ENCODE peak calls at places on chromosomes 3 and 15, in six cellular contexts. V, T, Z, Y, O and P are unnamed samples.

GRCh38 chr15:69751575-69751974 is 299.0 kb downstream of the RPLP1 start:
- DNase-seq in V (peak), T (no peak), Z (no peak), Y (no peak), O (no peak), P (no peak)

GRCh38 chr15:85430406-85431204 is 50.2 kb downstream of the AKAP13 start:
- DNase-seq in V (no peak), T (no peak), Z (no peak), Y (no peak), O (no peak), P (no peak)

GRCh38 chr15:34812369-34812768 is 17.0 kb upstream of the ACTC1 start:
- DNase-seq in V (no peak), T (no peak), Z (no peak), Y (no peak), O (no peak), P (no peak)

GRCh38 chr3:32969656-32970055 is 18.2 kb downstream of the CCR4 start:
- DNase-seq in V (no peak), T (peak), Z (no peak), Y (no peak), O (no peak), P (no peak)

GRCh38 chr3:188734395-188734794 is 437.4 kb upstream of the TPRG1 start:
- DNase-seq in V (no peak), T (no peak), Z (no peak), Y (peak), O (no peak), P (no peak)

GRCh38 chr15:84991313-84991712 is 9.7 kb downstream of the PDE8A start:
- DNase-seq in V (no peak), T (no peak), Z (no peak), Y (no peak), O (no peak), P (no peak)

GRCh38 chr15:42152196-42152920 is 4.1 kb downstream of the PLA2G4F start:
- DNase-seq in V (no peak), T (no peak), Z (no peak), Y (peak), O (no peak), P (no peak)

GRCh38 chr3:132209860-132210259 is 107.3 kb upstream of the ACP3 start:
- DNase-seq in V (no peak), T (no peak), Z (no peak), Y (no peak), O (no peak), P (no peak)

GRCh38 chr3:154235330-154235729 is 89.0 kb downstream of the DHX36 start:
- DNase-seq in V (no peak), T (no peak), Z (no peak), Y (no peak), O (no peak), P (no peak)

GRCh38 chr3:95613993-95614392 is 1200.4 kb upstream of the EPHA6 start:
- DNase-seq in V (no peak), T (no peak), Z (no peak), Y (no peak), O (no peak), P (no peak)

GRCh38 chr3:73319179-73319769 is 257.8 kb downstream of the EBLN2 start:
- DNase-seq in V (no peak), T (no peak), Z (no peak), Y (no peak), O (no peak), P (no peak)
- TF ChIP-seq POLR2A in V (no peak), T (no peak), Z (no peak), Y (no peak), O (no peak), P (no peak)

DNA sequence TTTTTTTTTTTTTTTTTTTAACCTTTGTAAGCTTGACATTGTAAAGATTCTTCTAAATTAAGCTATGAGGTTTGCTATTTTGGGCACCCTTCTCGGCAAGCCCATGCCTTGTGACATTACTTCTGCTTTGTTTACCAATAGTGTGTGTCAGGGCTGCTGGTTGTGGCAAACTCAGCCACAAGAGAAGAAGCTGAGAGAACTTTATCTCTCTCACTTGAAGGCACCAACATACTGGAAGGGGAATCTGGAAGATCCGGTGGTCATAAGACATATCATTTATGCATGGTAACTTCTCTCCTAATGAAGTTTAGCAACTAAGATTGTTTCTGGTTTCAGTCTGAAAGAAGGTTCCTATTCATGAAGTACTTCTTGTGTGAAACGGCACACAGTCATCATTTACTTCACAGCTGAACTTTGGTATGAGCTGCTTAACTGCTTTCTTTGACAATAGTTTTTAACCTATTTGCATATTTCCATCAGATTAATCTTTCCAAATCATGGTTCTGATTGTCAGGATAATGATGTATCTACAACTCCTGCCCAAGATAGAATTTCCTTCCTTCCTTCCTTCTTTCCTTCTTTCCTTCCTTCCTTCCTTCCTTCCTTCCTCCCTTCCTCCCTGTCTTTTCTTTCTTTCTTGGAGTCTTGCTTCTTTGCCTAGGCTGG is 189.3 kb downstream of the NFKBIZ start:
- DNase-seq in V (no peak), T (no peak), Z (no peak), Y (no peak), O (no peak), P (no peak)
- TF ChIP-seq POLR2AphosphoS5 in V (no peak), T (no peak), Z (no peak), Y (no peak), O (no peak), P (no peak)

GRCh38 chr3:56351496-56351895 is 116.8 kb downstream of the ERC2 start:
- DNase-seq in V (no peak), T (no peak), Z (no peak), Y (no peak), O (no peak), P (no peak)

GRCh38 chr3:56342475-56342874 is 125.8 kb downstream of the ERC2 start:
- DNase-seq in V (no peak), T (no peak), Z (no peak), Y (no peak), O (no peak), P (no peak)

DNA sequence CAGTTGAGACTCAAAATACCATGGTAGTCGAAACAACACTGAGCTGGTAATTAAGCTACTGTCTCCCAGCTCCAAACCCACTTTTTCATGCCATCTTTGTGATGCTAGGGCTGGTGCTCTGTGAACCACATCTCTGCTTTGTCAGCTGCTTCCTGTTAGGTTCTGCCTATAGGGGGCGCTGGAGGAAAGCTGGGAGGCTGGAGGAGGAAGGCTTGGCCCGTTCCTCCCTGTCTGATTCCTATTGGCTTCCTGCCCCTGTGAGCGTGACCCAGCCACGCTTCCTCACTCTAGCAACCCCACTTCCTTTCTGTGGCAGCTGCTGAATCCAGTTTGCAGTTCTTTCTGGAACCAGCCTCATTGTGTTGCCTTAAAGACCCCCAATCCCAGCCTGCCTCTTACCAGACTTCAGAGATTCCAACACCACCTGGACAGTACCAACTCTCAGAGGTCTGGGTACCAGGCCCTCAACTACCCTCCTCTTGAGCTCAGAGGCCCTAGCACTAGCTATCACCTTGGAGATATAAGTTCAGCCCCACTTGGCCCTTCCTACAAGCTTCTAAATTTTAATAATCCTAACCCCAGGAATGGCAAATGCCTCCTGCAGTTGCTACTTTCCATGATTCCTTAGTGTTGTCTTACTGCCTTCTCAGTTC is 120.9 kb downstream of the ERC2 start:
- DNase-seq in V (no peak), T (no peak), Z (no peak), Y (peak), O (peak), P (no peak)
- TF ChIP-seq CTCF in V (no peak), T (peak), Z (no peak), Y (no peak), O (peak), P (no peak)

GRCh38 chr15:32029862-32030781 is at the start of gene CHRNA7:
- DNase-seq in V (no peak), T (peak), Z (peak), Y (peak), O (peak), P (no peak)
- TF ChIP-seq POLR2A in V (no peak), T (no peak), Z (no peak), Y (no peak), O (no peak), P (no peak)

GRCh38 chr3:129881261-129881660 is 12.2 kb downstream of the TMCC1 start:
- DNase-seq in V (no peak), T (no peak), Z (no peak), Y (no peak), O (no peak), P (no peak)
- TF ChIP-seq POLR2AphosphoS5 in V (no peak), T (no peak), Z (no peak), Y (no peak), O (no peak), P (no peak)

DNA sequence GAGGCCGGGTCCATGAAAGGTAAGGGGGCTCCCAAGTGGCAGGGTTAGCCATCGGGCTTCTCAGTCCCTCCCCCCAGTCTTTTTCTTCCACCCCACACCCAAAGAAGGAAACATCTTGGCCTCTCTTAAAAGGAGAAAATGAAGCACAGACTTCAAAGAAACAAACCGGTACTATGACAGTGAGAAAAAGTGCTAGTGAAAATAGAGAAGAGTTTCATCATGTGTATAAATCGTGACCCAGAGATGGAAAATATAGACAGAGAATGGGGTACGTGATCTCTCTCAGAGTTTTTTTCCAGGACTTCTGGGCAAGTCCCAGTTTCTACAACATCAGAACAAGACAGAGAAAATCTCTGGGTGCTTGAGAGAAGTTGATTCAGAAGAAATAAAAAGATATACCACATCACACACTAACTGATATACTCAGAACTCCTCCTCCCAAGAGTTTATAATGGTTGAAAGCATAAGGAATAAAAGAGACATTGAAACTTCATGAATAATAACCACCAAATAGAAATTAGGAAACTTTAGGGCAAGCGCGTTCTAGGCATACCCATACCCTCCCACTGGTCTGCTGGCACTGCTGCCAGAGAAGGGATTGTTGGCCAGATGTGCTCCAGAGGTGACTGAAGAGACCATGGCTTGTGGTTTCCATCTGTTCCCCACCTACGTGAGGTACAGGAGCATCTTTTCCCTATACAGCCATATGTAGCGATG is 318.9 kb upstream of the CHRM5 start:
- DNase-seq in V (no peak), T (no peak), Z (no peak), Y (no peak), O (no peak), P (no peak)
- TF ChIP-seq CTCF in V (no peak), T (no peak), Z (no peak), Y (no peak), O (no peak), P (no peak)